ENCODE peak calls at places on chromosomes 3 and 15, in seven cellular contexts. One of them, this sample, is unnamed. For H3K79me2, the result is how much of the 10 kb centered on the place peaks cover.

GRCh38 chr3:124246366-124246765 is 254.4 kb upstream of the ROPN1 start:
- DNase-seq in PC-3: no peak
- DNase-seq in MM.1S: no peak
- DNase-seq in K562: no peak
- DNase-seq in neural progenitor cell: no peak
- DNase-seq in mammary epithelial cell: no peak
- DNase-seq in astrocyte: peak
- DNase-seq in this sample: no peak

GRCh38 chr3:43296565-43296964 is 10.2 kb downstream of the SNRK start:
- DNase-seq in PC-3: peak
- DNase-seq in MM.1S: peak
- DNase-seq in K562: peak
- DNase-seq in neural progenitor cell: no peak
- DNase-seq in mammary epithelial cell: peak
- DNase-seq in astrocyte: no peak
- DNase-seq in this sample: no peak

GRCh38 chr3:179604336-179605078 is at the start of the genes MRPL47 and NDUFB5:
- DNase-seq in PC-3: peak
- DNase-seq in MM.1S: peak
- DNase-seq in K562: peak
- DNase-seq in neural progenitor cell: peak
- DNase-seq in mammary epithelial cell: peak
- DNase-seq in astrocyte: peak
- DNase-seq in this sample: peak

GRCh38 chr3:126125781-126126251 is 41.9 kb upstream of the SLC41A3 start:
- DNase-seq in PC-3: no peak
- DNase-seq in MM.1S: no peak
- DNase-seq in K562: no peak
- DNase-seq in neural progenitor cell: no peak
- DNase-seq in mammary epithelial cell: no peak
- DNase-seq in astrocyte: no peak
- DNase-seq in this sample: no peak

GRCh38 chr3:106006001-106006400 is 137.2 kb upstream of the CBLB start:
- DNase-seq in PC-3: peak
- DNase-seq in MM.1S: no peak
- DNase-seq in K562: no peak
- DNase-seq in neural progenitor cell: no peak
- DNase-seq in mammary epithelial cell: peak
- DNase-seq in astrocyte: peak
- DNase-seq in this sample: no peak

GRCh38 chr15:89671687-89672086 is 7.5 kb downstream of the PLIN1 start:
- DNase-seq in PC-3: no peak
- DNase-seq in MM.1S: no peak
- DNase-seq in K562: no peak
- DNase-seq in neural progenitor cell: no peak
- DNase-seq in mammary epithelial cell: peak
- DNase-seq in astrocyte: no peak
- DNase-seq in this sample: no peak

GRCh38 chr3:43345877-43346276 is 59.5 kb downstream of the SNRK start:
- DNase-seq in PC-3: no peak
- DNase-seq in MM.1S: no peak
- DNase-seq in K562: no peak
- DNase-seq in neural progenitor cell: no peak
- DNase-seq in mammary epithelial cell: peak
- DNase-seq in astrocyte: peak
- DNase-seq in this sample: no peak

GRCh38 chr15:43169888-43170287 is 15.3 kb upstream of the CCNDBP1 start:
- DNase-seq in PC-3: peak
- DNase-seq in MM.1S: no peak
- DNase-seq in K562: peak
- DNase-seq in neural progenitor cell: no peak
- DNase-seq in mammary epithelial cell: no peak
- DNase-seq in astrocyte: peak
- DNase-seq in this sample: no peak

GRCh38 chr15:59886476-59886875 is 117.6 kb upstream of the FOXB1 start:
- DNase-seq in PC-3: no peak
- DNase-seq in MM.1S: no peak
- DNase-seq in K562: no peak
- DNase-seq in neural progenitor cell: no peak
- DNase-seq in mammary epithelial cell: no peak
- DNase-seq in astrocyte: no peak
- DNase-seq in this sample: no peak

GRCh38 chr3:28575748-28576589 is 227.3 kb upstream of the AZI2 start:
- DNase-seq in PC-3: no peak
- DNase-seq in MM.1S: no peak
- DNase-seq in K562: no peak
- DNase-seq in neural progenitor cell: peak
- DNase-seq in mammary epithelial cell: peak
- DNase-seq in astrocyte: peak
- DNase-seq in this sample: no peak

GRCh38 chr3:4600526-4600925 is 107.4 kb downstream of the ITPR1 start:
- DNase-seq in PC-3: no peak
- DNase-seq in MM.1S: no peak
- DNase-seq in K562: no peak
- DNase-seq in neural progenitor cell: no peak
- DNase-seq in mammary epithelial cell: no peak
- DNase-seq in astrocyte: no peak
- DNase-seq in this sample: no peak

GRCh38 chr3:117131259-117131658 is 421.7 kb downstream of the TUSC7 start:
- DNase-seq in PC-3: no peak
- DNase-seq in MM.1S: no peak
- DNase-seq in K562: no peak
- DNase-seq in neural progenitor cell: no peak
- DNase-seq in mammary epithelial cell: no peak
- DNase-seq in astrocyte: no peak
- DNase-seq in this sample: no peak

GRCh38 chr15:33074942-33075341 is 119.6 kb downstream of the FMN1 start:
- DNase-seq in PC-3: peak
- DNase-seq in MM.1S: peak
- DNase-seq in K562: no peak
- DNase-seq in neural progenitor cell: no peak
- DNase-seq in mammary epithelial cell: peak
- DNase-seq in astrocyte: no peak
- DNase-seq in this sample: no peak

GRCh38 chr3:151460774-151461450 is at the start of gene IGSF10:
- DNase-seq in PC-3: no peak
- DNase-seq in MM.1S: no peak
- DNase-seq in K562: no peak
- DNase-seq in neural progenitor cell: peak
- DNase-seq in mammary epithelial cell: no peak
- DNase-seq in astrocyte: no peak
- DNase-seq in this sample: no peak

GRCh38 chr15:67070892-67071664 is 5.7 kb downstream of the SMAD3 start:
- DNase-seq in PC-3: no peak
- DNase-seq in MM.1S: no peak
- DNase-seq in K562: no peak
- DNase-seq in neural progenitor cell: peak
- DNase-seq in mammary epithelial cell: peak
- DNase-seq in astrocyte: no peak
- DNase-seq in this sample: no peak

GRCh38 chr3:39446444-39446843 is 21.0 kb upstream of the MOBP start:
- DNase-seq in PC-3: no peak
- DNase-seq in MM.1S: no peak
- DNase-seq in K562: no peak
- DNase-seq in neural progenitor cell: no peak
- DNase-seq in mammary epithelial cell: no peak
- DNase-seq in astrocyte: no peak
- DNase-seq in this sample: no peak

GRCh38 chr3:57444469-57444868 is 99.7 kb downstream of the DNAH12 start:
- DNase-seq in PC-3: peak
- DNase-seq in MM.1S: no peak
- DNase-seq in K562: no peak
- DNase-seq in neural progenitor cell: no peak
- DNase-seq in mammary epithelial cell: no peak
- DNase-seq in astrocyte: no peak
- DNase-seq in this sample: no peak
- H3K79me2 ChIP-seq in PC-3: under half
- H3K79me2 ChIP-seq in MM.1S: under half
- H3K79me2 ChIP-seq in K562: under half
- H3K79me2 ChIP-seq in neural progenitor cell: under half
- H3K79me2 ChIP-seq in mammary epithelial cell: under half
- H3K79me2 ChIP-seq in astrocyte: under half
- H3K79me2 ChIP-seq in this sample: under half

GRCh38 chr15:39874890-39875549 is 45.0 kb downstream of the GPR176 start:
- DNase-seq in PC-3: peak
- DNase-seq in MM.1S: peak
- DNase-seq in K562: no peak
- DNase-seq in neural progenitor cell: peak
- DNase-seq in mammary epithelial cell: peak
- DNase-seq in astrocyte: no peak
- DNase-seq in this sample: peak
- H3K79me2 ChIP-seq in PC-3: under half
- H3K79me2 ChIP-seq in MM.1S: under half
- H3K79me2 ChIP-seq in K562: under half
- H3K79me2 ChIP-seq in neural progenitor cell: under half
- H3K79me2 ChIP-seq in mammary epithelial cell: under half
- H3K79me2 ChIP-seq in astrocyte: half or more
- H3K79me2 ChIP-seq in this sample: under half

DNA sequence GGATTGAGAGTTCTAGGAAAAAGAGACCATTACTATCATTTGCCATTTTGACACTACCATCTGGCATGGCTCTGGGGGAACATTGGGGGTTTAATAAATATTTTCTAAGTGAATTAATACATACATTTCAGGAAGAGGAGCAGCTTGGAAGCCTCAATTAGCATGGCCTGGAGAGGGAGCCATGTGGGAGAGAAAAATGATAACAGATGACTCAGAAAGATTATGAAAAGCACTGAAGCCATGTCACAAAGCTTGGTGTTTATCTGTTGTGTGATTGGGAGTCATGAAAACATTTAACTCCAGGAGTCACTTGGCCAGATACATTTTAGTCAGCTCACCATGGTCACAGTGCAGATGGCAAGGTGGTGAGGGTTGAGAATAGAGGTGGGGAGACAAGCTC is 121.0 kb downstream of the SSR3 start:
- DNase-seq in PC-3: no peak
- DNase-seq in MM.1S: no peak
- DNase-seq in K562: no peak
- DNase-seq in neural progenitor cell: no peak
- DNase-seq in mammary epithelial cell: no peak
- DNase-seq in astrocyte: peak
- DNase-seq in this sample: no peak
- H3K79me2 ChIP-seq in PC-3: under half
- H3K79me2 ChIP-seq in MM.1S: under half
- H3K79me2 ChIP-seq in K562: under half
- H3K79me2 ChIP-seq in neural progenitor cell: under half
- H3K79me2 ChIP-seq in mammary epithelial cell: under half
- H3K79me2 ChIP-seq in astrocyte: under half
- H3K79me2 ChIP-seq in this sample: under half

DNA sequence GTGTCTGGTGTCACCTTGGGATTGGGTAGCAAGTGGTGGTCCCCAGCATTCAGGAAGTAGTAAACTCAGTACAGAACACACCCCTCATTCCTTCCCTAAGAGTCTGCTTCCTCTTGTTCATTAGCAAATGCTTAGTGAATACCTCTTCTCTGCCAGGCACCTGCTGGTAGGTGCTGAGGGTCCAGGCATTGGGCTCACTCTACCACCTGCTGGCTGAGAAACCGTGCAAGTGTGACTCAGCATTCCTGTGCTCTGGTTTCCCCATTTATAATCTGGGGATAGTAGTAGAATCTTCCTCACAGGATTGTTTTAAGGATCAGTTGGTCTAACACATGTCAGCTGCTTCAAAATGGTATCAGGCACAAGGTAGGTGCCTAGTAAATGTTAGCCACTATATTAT is 4.8 kb downstream of the SHF start:
- DNase-seq in PC-3: no peak
- DNase-seq in MM.1S: no peak
- DNase-seq in K562: no peak
- DNase-seq in neural progenitor cell: no peak
- DNase-seq in mammary epithelial cell: no peak
- DNase-seq in astrocyte: no peak
- DNase-seq in this sample: no peak
- H3K79me2 ChIP-seq in PC-3: under half
- H3K79me2 ChIP-seq in MM.1S: under half
- H3K79me2 ChIP-seq in K562: under half
- H3K79me2 ChIP-seq in neural progenitor cell: half or more
- H3K79me2 ChIP-seq in mammary epithelial cell: under half
- H3K79me2 ChIP-seq in astrocyte: under half
- H3K79me2 ChIP-seq in this sample: half or more

GRCh38 chr3:52683611-52684010 is 2.1 kb downstream of the PBRM1 start:
- DNase-seq in PC-3: no peak
- DNase-seq in MM.1S: no peak
- DNase-seq in K562: no peak
- DNase-seq in neural progenitor cell: no peak
- DNase-seq in mammary epithelial cell: no peak
- DNase-seq in astrocyte: no peak
- DNase-seq in this sample: no peak

GRCh38 chr3:52685285-52685704 is 418 bp downstream of the PBRM1 start:
- DNase-seq in PC-3: peak
- DNase-seq in MM.1S: peak
- DNase-seq in K562: no peak
- DNase-seq in neural progenitor cell: peak
- DNase-seq in mammary epithelial cell: peak
- DNase-seq in astrocyte: no peak
- DNase-seq in this sample: peak

GRCh38 chr3:52684184-52684583 is 1.5 kb downstream of the PBRM1 start:
- DNase-seq in PC-3: no peak
- DNase-seq in MM.1S: no peak
- DNase-seq in K562: no peak
- DNase-seq in neural progenitor cell: no peak
- DNase-seq in mammary epithelial cell: no peak
- DNase-seq in astrocyte: no peak
- DNase-seq in this sample: no peak

GRCh38 chr3:52688266-52688665 is 2.4 kb downstream of the GNL3 start:
- DNase-seq in PC-3: peak
- DNase-seq in MM.1S: no peak
- DNase-seq in K562: no peak
- DNase-seq in neural progenitor cell: no peak
- DNase-seq in mammary epithelial cell: no peak
- DNase-seq in astrocyte: no peak
- DNase-seq in this sample: no peak

DNA sequence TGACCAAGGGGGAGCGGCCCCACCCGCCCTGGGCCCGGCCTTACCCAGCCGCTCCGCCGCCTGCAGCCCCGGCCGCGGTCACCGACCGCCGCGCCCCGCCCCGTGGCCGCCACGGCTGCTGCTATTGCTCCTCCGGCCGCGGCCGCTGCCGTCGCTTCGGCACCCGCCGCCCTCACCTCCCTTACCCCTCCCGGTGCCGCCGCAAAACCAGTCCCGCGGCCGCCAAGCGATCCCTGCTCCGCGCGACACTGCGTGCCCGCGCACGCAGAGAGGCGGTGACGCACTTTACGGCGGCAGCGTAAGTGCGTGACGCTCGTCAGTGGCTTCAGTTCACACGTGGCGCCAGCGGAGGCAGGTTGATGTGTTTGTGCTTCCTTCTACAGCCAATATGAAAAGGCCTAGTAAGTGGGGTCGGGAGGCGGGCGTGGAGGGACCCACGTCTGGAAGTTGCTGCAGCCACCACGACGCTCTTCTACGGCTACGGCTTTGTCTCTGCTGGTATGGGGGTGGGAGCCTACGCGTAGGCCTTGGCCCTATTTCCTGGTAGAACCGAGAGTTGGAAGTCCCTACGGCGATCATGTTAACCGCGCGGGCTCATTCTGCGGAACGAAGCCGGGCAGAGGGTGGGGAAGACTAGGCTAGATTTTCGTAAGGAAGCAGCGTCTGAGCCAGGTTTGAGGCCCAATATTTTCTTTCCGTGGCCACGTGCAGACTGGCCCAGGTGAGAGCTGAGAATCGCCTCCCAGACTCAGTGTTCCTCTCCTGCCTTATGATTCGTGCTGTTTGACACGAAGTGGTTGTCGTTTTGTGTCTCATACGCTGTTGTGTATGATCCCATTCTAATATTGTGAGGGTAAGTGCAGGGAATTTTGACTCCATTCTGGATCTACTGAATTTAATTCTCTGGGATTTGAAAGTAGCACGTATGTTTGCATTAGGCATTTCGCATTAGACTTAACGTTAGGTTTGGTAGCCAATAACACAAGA is at the start of the genes GNL3 and PBRM1:
- DNase-seq in PC-3: peak
- DNase-seq in MM.1S: peak
- DNase-seq in K562: peak
- DNase-seq in neural progenitor cell: peak
- DNase-seq in mammary epithelial cell: peak
- DNase-seq in astrocyte: peak
- DNase-seq in this sample: peak
- H3K79me2 ChIP-seq in PC-3: half or more
- H3K79me2 ChIP-seq in MM.1S: half or more
- H3K79me2 ChIP-seq in K562: half or more
- H3K79me2 ChIP-seq in neural progenitor cell: half or more
- H3K79me2 ChIP-seq in mammary epithelial cell: half or more
- H3K79me2 ChIP-seq in astrocyte: half or more
- H3K79me2 ChIP-seq in this sample: half or more